ENCODE peak calls at places on chromosomes 13 and 19, in five cellular contexts. V is H9, Y is mesendoderm, O is IMR-90, U is neuronal stem cell. Q is an unnamed sample.

GRCh38 chr19:45863335-45863839 is 440 bp upstream of the SYMPK start:
- DNase-seq in O (no peak), U (no peak), V (no peak), Y (no peak), Q (no peak)

GRCh38 chr19:39506944-39507714 is 7.8 kb upstream of the SELENOV start:
- DNase-seq in O (peak), U (peak), V (peak), Y (peak), Q (peak)

GRCh38 chr13:43732726-43733125 is 54.0 kb downstream of the ENOX1 start:
- DNase-seq in U (no peak), O (no peak), V (no peak), Y (no peak), Q (no peak)

GRCh38 chr19:36420961-36421748 is 2.7 kb upstream of the ZFP82 start:
- DNase-seq in V (peak), O (peak), Y (peak), U (peak), Q (no peak)

GRCh38 chr13:49560270-49561063 is 24.9 kb downstream of the RCBTB1 start:
- DNase-seq in O (peak), Y (peak), V (no peak), U (no peak), Q (no peak)

GRCh38 chr13:102049853-102050252 is 352.0 kb downstream of the FGF14 start:
- DNase-seq in U (no peak), V (no peak), Y (no peak), O (no peak), Q (no peak)

GRCh38 chr19:16435238-16435911 is 36.4 kb downstream of the EPS15L1 start:
- DNase-seq in O (peak), U (no peak), V (no peak), Y (peak), Q (no peak)

GRCh38 chr13:23504188-23504587 is 66.0 kb upstream of the TNFRSF19 start:
- DNase-seq in O (peak), Y (no peak), V (no peak), U (no peak), Q (no peak)

GRCh38 chr19:54208784-54209057 is 8.1 kb downstream of the RPS9 start:
- DNase-seq in O (no peak), V (no peak), U (no peak), Y (peak), Q (no peak)

GRCh38 chr19:54209058-54209747 is 8.5 kb downstream of the RPS9 start:
- DNase-seq in O (no peak), Y (peak), V (peak), U (no peak), Q (peak)

GRCh38 chr19:54207908-54208783 is 7.5 kb downstream of the RPS9 start:
- DNase-seq in O (peak), Y (peak), V (no peak), U (no peak), Q (no peak)

GRCh38 chr19:54209748-54210494 is 9.3 kb downstream of the RPS9 start:
- DNase-seq in Y (peak), O (peak), U (no peak), V (no peak), Q (no peak)

GRCh38 chr19:54211214-54211613 is 10.6 kb downstream of the RPS9 start:
- DNase-seq in Y (no peak), V (no peak), U (no peak), O (no peak), Q (no peak)
- H3K9ac ChIP-seq in Y (no peak), V (no peak), U (no peak), O (no peak), Q (no peak)

DNA sequence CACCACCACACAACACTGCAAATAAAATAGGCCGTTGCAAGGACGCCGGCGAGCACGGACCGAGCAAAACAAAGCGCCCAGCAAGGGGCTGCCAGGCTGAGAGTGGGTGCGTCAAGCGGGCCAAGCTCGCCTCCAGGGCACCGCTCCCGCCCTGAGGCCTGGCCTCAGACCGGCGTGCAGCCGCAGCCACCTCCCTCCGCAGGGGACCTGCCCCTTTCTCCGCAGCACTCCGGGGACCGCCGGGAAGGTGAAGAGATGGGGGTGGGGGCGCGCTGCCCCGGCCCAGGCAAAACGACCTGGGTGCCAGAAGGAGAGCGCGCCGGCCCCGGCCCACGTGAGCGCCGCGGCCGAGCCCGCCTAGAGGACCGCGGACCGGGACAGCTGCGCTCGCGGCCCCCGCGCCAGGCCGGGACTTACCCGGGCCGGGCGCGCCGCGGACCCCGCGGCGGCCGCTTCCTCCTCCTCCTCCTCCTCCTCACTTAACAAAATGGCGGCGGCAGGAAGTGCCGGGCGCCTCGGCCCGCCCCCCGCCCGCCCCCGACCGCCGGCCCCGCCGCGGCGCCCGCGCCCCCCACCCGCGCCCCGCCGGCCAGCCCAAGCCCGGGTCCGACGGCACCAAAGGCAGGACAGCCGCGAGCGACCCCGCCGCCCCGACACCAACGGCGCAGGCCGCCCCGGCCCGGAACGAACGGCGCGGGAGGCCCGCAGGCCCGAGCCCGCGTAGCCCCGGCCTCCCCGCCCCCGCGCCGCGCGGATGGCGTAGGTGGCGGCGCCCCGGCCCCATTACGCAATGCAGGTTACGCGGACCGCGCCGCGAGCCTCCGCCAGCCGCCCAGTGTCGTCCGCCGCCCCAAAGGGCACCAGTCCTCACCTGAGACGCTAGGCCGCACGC is 674 bp downstream of the BRD4 start:
- DNase-seq in Y (peak), U (peak), O (no peak), V (peak), Q (peak)
- H2BK15ac ChIP-seq in Y (no peak), U (no peak), O (peak), V (no peak), Q (no peak)

DNA sequence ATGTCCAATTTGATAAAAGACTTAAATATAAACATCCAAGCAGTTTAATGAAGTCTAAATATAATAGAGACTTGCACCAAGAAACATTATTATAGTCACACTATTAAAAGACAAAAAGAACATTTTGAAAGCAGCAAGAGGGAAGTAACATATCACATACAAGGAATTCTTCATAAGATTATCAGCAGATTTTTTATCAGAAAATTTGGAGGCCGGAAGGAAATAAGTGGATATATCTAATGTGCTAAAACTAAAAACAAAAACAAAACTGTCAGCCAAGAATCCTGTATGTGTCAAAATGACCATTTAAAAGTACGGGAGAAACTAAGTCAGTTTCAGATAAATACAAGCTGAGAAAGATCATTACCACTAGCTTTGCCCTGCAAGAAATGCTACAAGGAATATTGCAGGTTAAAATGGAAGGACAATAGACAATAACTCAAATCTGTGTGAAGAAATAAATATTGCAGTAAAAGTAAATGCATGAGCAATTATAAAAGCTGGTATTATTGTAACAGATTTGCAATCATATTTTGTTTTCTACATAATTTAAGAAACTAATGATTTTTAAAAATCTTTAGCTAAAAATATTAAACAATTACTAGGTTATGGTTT is 1665.9 kb upstream of the PCDH20 start:
- DNase-seq in V (no peak), O (no peak), U (no peak), Y (no peak), Q (no peak)
- H3K9ac ChIP-seq in V (no peak), O (no peak), U (no peak), Y (no peak), Q (no peak)

GRCh38 chr13:113179374-113180230 is 21.2 kb downstream of the PROZ start:
- DNase-seq in O (peak), V (no peak), Y (peak), U (peak), Q (no peak)
- H2BK15ac ChIP-seq in O (peak), V (no peak), Y (no peak), U (no peak), Q (no peak)

GRCh38 chr19:18254546-18255500 is 19.4 kb downstream of the IQCN start:
- DNase-seq in U (no peak), Y (no peak), V (peak), O (no peak), Q (peak)
- H3K9ac ChIP-seq in U (no peak), Y (no peak), V (no peak), O (no peak), Q (no peak)

Q was measured in H1.